ENCODE peak calls at places on chromosomes 6 and 20, in ten cellular contexts. One of them, this sample, is unnamed.

GRCh38 chr20:20497242-20497985 is 129.5 kb downstream of the INSM1 start:
- DNase-seq in GM04504: no peak
- DNase-seq in Kasumi-1: no peak
- DNase-seq in NCI-H748 treated with DMSO at 0.1 percent for 48 hours: no peak
- DNase-seq in activated T-cell treated with anti-CD3 and anti-CD28 coated beads for 1 hour: no peak
- DNase-seq in stimulated activated CD8-positive, alpha-beta memory T cell treated with anti-CD3 and anti-CD28 coated beads, Interleukin-4, amount 100 ng/mL, for 1 hour: no peak
- DNase-seq in pulmonary artery endothelial cell: no peak
- DNase-seq in hypothalamus: no peak
- DNase-seq in effector CD4-positive, alpha-beta T cell: no peak
- DNase-seq in AG09309: no peak
- DNase-seq in this sample: no peak

GRCh38 chr6:43076093-43076927 is at the start of gene PTK7:
- DNase-seq in GM04504: no peak
- DNase-seq in Kasumi-1: peak
- DNase-seq in NCI-H748 treated with DMSO at 0.1 percent for 48 hours: peak
- DNase-seq in activated T-cell treated with anti-CD3 and anti-CD28 coated beads for 1 hour: no peak
- DNase-seq in stimulated activated CD8-positive, alpha-beta memory T cell treated with anti-CD3 and anti-CD28 coated beads, Interleukin-4, amount 100 ng/mL, for 1 hour: no peak
- DNase-seq in pulmonary artery endothelial cell: no peak
- DNase-seq in hypothalamus: peak
- DNase-seq in effector CD4-positive, alpha-beta T cell: no peak
- DNase-seq in AG09309: no peak
- DNase-seq in this sample: no peak

GRCh38 chr20:53126185-53126584 is 154.0 kb downstream of the TSHZ2 start:
- DNase-seq in GM04504: no peak
- DNase-seq in Kasumi-1: no peak
- DNase-seq in NCI-H748 treated with DMSO at 0.1 percent for 48 hours: peak
- DNase-seq in activated T-cell treated with anti-CD3 and anti-CD28 coated beads for 1 hour: no peak
- DNase-seq in stimulated activated CD8-positive, alpha-beta memory T cell treated with anti-CD3 and anti-CD28 coated beads, Interleukin-4, amount 100 ng/mL, for 1 hour: no peak
- DNase-seq in pulmonary artery endothelial cell: no peak
- DNase-seq in hypothalamus: no peak
- DNase-seq in effector CD4-positive, alpha-beta T cell: no peak
- DNase-seq in AG09309: no peak
- DNase-seq in this sample: no peak

GRCh38 chr6:14399635-14400034 is 282.1 kb downstream of the CD83 start:
- DNase-seq in GM04504: no peak
- DNase-seq in Kasumi-1: no peak
- DNase-seq in NCI-H748 treated with DMSO at 0.1 percent for 48 hours: no peak
- DNase-seq in activated T-cell treated with anti-CD3 and anti-CD28 coated beads for 1 hour: no peak
- DNase-seq in stimulated activated CD8-positive, alpha-beta memory T cell treated with anti-CD3 and anti-CD28 coated beads, Interleukin-4, amount 100 ng/mL, for 1 hour: no peak
- DNase-seq in pulmonary artery endothelial cell: no peak
- DNase-seq in hypothalamus: no peak
- DNase-seq in effector CD4-positive, alpha-beta T cell: no peak
- DNase-seq in AG09309: no peak
- DNase-seq in this sample: no peak

GRCh38 chr6:106509420-106510089 is 119.7 kb downstream of the RTN4IP1 start:
- DNase-seq in GM04504: no peak
- DNase-seq in Kasumi-1: peak
- DNase-seq in NCI-H748 treated with DMSO at 0.1 percent for 48 hours: no peak
- DNase-seq in activated T-cell treated with anti-CD3 and anti-CD28 coated beads for 1 hour: no peak
- DNase-seq in stimulated activated CD8-positive, alpha-beta memory T cell treated with anti-CD3 and anti-CD28 coated beads, Interleukin-4, amount 100 ng/mL, for 1 hour: no peak
- DNase-seq in pulmonary artery endothelial cell: no peak
- DNase-seq in hypothalamus: no peak
- DNase-seq in effector CD4-positive, alpha-beta T cell: no peak
- DNase-seq in AG09309: no peak
- DNase-seq in this sample: no peak

GRCh38 chr20:57071283-57071701 is 195.1 kb downstream of the BMP7 start:
- DNase-seq in GM04504: no peak
- DNase-seq in Kasumi-1: no peak
- DNase-seq in NCI-H748 treated with DMSO at 0.1 percent for 48 hours: peak
- DNase-seq in activated T-cell treated with anti-CD3 and anti-CD28 coated beads for 1 hour: no peak
- DNase-seq in stimulated activated CD8-positive, alpha-beta memory T cell treated with anti-CD3 and anti-CD28 coated beads, Interleukin-4, amount 100 ng/mL, for 1 hour: no peak
- DNase-seq in pulmonary artery endothelial cell: no peak
- DNase-seq in hypothalamus: no peak
- DNase-seq in effector CD4-positive, alpha-beta T cell: no peak
- DNase-seq in AG09309: no peak
- DNase-seq in this sample: no peak

GRCh38 chr6:48511382-48511781 is 400.4 kb upstream of the PTCHD4 start:
- DNase-seq in GM04504: no peak
- DNase-seq in Kasumi-1: no peak
- DNase-seq in NCI-H748 treated with DMSO at 0.1 percent for 48 hours: no peak
- DNase-seq in activated T-cell treated with anti-CD3 and anti-CD28 coated beads for 1 hour: no peak
- DNase-seq in stimulated activated CD8-positive, alpha-beta memory T cell treated with anti-CD3 and anti-CD28 coated beads, Interleukin-4, amount 100 ng/mL, for 1 hour: no peak
- DNase-seq in pulmonary artery endothelial cell: no peak
- DNase-seq in hypothalamus: no peak
- DNase-seq in effector CD4-positive, alpha-beta T cell: no peak
- DNase-seq in AG09309: no peak
- DNase-seq in this sample: no peak

GRCh38 chr20:44166477-44166876 is 20.5 kb downstream of the JPH2 start:
- DNase-seq in GM04504: peak
- DNase-seq in Kasumi-1: no peak
- DNase-seq in NCI-H748 treated with DMSO at 0.1 percent for 48 hours: no peak
- DNase-seq in activated T-cell treated with anti-CD3 and anti-CD28 coated beads for 1 hour: no peak
- DNase-seq in stimulated activated CD8-positive, alpha-beta memory T cell treated with anti-CD3 and anti-CD28 coated beads, Interleukin-4, amount 100 ng/mL, for 1 hour: no peak
- DNase-seq in pulmonary artery endothelial cell: no peak
- DNase-seq in hypothalamus: no peak
- DNase-seq in effector CD4-positive, alpha-beta T cell: no peak
- DNase-seq in AG09309: no peak
- DNase-seq in this sample: no peak

GRCh38 chr20:1368448-1369199 is 24.2 kb downstream of the FKBP1A start:
- DNase-seq in GM04504: no peak
- DNase-seq in Kasumi-1: no peak
- DNase-seq in NCI-H748 treated with DMSO at 0.1 percent for 48 hours: no peak
- DNase-seq in activated T-cell treated with anti-CD3 and anti-CD28 coated beads for 1 hour: no peak
- DNase-seq in stimulated activated CD8-positive, alpha-beta memory T cell treated with anti-CD3 and anti-CD28 coated beads, Interleukin-4, amount 100 ng/mL, for 1 hour: no peak
- DNase-seq in pulmonary artery endothelial cell: no peak
- DNase-seq in hypothalamus: no peak
- DNase-seq in effector CD4-positive, alpha-beta T cell: no peak
- DNase-seq in AG09309: no peak
- DNase-seq in this sample: no peak

GRCh38 chr6:141309295-141309694 is 823.4 kb upstream of the GJE1 start:
- DNase-seq in GM04504: no peak
- DNase-seq in Kasumi-1: peak
- DNase-seq in NCI-H748 treated with DMSO at 0.1 percent for 48 hours: peak
- DNase-seq in activated T-cell treated with anti-CD3 and anti-CD28 coated beads for 1 hour: no peak
- DNase-seq in stimulated activated CD8-positive, alpha-beta memory T cell treated with anti-CD3 and anti-CD28 coated beads, Interleukin-4, amount 100 ng/mL, for 1 hour: no peak
- DNase-seq in pulmonary artery endothelial cell: no peak
- DNase-seq in hypothalamus: no peak
- DNase-seq in effector CD4-positive, alpha-beta T cell: no peak
- DNase-seq in AG09309: no peak
- DNase-seq in this sample: no peak

GRCh38 chr6:42923656-42924055 is 5.6 kb upstream of the CNPY3 start:
- DNase-seq in GM04504: no peak
- DNase-seq in Kasumi-1: no peak
- DNase-seq in NCI-H748 treated with DMSO at 0.1 percent for 48 hours: no peak
- DNase-seq in activated T-cell treated with anti-CD3 and anti-CD28 coated beads for 1 hour: no peak
- DNase-seq in stimulated activated CD8-positive, alpha-beta memory T cell treated with anti-CD3 and anti-CD28 coated beads, Interleukin-4, amount 100 ng/mL, for 1 hour: no peak
- DNase-seq in pulmonary artery endothelial cell: no peak
- DNase-seq in hypothalamus: no peak
- DNase-seq in effector CD4-positive, alpha-beta T cell: no peak
- DNase-seq in AG09309: peak
- DNase-seq in this sample: no peak

GRCh38 chr20:1327241-1327653 is 1.7 kb downstream of the SDCBP2 start:
- DNase-seq in GM04504: peak
- DNase-seq in Kasumi-1: peak
- DNase-seq in NCI-H748 treated with DMSO at 0.1 percent for 48 hours: no peak
- DNase-seq in activated T-cell treated with anti-CD3 and anti-CD28 coated beads for 1 hour: no peak
- DNase-seq in stimulated activated CD8-positive, alpha-beta memory T cell treated with anti-CD3 and anti-CD28 coated beads, Interleukin-4, amount 100 ng/mL, for 1 hour: no peak
- DNase-seq in pulmonary artery endothelial cell: no peak
- DNase-seq in hypothalamus: no peak
- DNase-seq in effector CD4-positive, alpha-beta T cell: no peak
- DNase-seq in AG09309: no peak
- DNase-seq in this sample: no peak

GRCh38 chr6:16633465-16633864 is 127.8 kb downstream of the ATXN1 start:
- DNase-seq in GM04504: no peak
- DNase-seq in Kasumi-1: no peak
- DNase-seq in NCI-H748 treated with DMSO at 0.1 percent for 48 hours: no peak
- DNase-seq in activated T-cell treated with anti-CD3 and anti-CD28 coated beads for 1 hour: no peak
- DNase-seq in stimulated activated CD8-positive, alpha-beta memory T cell treated with anti-CD3 and anti-CD28 coated beads, Interleukin-4, amount 100 ng/mL, for 1 hour: no peak
- DNase-seq in pulmonary artery endothelial cell: no peak
- DNase-seq in hypothalamus: no peak
- DNase-seq in effector CD4-positive, alpha-beta T cell: no peak
- DNase-seq in AG09309: no peak
- DNase-seq in this sample: no peak

GRCh38 chr20:37356961-37357371 is 11.0 kb downstream of the SRC start:
- DNase-seq in GM04504: no peak
- DNase-seq in Kasumi-1: no peak
- DNase-seq in NCI-H748 treated with DMSO at 0.1 percent for 48 hours: no peak
- DNase-seq in activated T-cell treated with anti-CD3 and anti-CD28 coated beads for 1 hour: no peak
- DNase-seq in stimulated activated CD8-positive, alpha-beta memory T cell treated with anti-CD3 and anti-CD28 coated beads, Interleukin-4, amount 100 ng/mL, for 1 hour: no peak
- DNase-seq in pulmonary artery endothelial cell: no peak
- DNase-seq in hypothalamus: no peak
- DNase-seq in effector CD4-positive, alpha-beta T cell: no peak
- DNase-seq in AG09309: no peak
- DNase-seq in this sample: no peak

GRCh38 chr6:158068893-158069799 is 87.5 kb downstream of the SYNJ2 start:
- DNase-seq in GM04504: no peak
- DNase-seq in Kasumi-1: no peak
- DNase-seq in NCI-H748 treated with DMSO at 0.1 percent for 48 hours: no peak
- DNase-seq in activated T-cell treated with anti-CD3 and anti-CD28 coated beads for 1 hour: no peak
- DNase-seq in stimulated activated CD8-positive, alpha-beta memory T cell treated with anti-CD3 and anti-CD28 coated beads, Interleukin-4, amount 100 ng/mL, for 1 hour: no peak
- DNase-seq in pulmonary artery endothelial cell: peak
- DNase-seq in hypothalamus: no peak
- DNase-seq in effector CD4-positive, alpha-beta T cell: no peak
- DNase-seq in AG09309: no peak
- DNase-seq in this sample: no peak

GRCh38 chr6:158518196-158519127 is 41.4 kb upstream of the TMEM181 start:
- DNase-seq in GM04504: peak
- DNase-seq in Kasumi-1: peak
- DNase-seq in NCI-H748 treated with DMSO at 0.1 percent for 48 hours: peak
- DNase-seq in activated T-cell treated with anti-CD3 and anti-CD28 coated beads for 1 hour: peak
- DNase-seq in stimulated activated CD8-positive, alpha-beta memory T cell treated with anti-CD3 and anti-CD28 coated beads, Interleukin-4, amount 100 ng/mL, for 1 hour: no peak
- DNase-seq in pulmonary artery endothelial cell: peak
- DNase-seq in hypothalamus: peak
- DNase-seq in effector CD4-positive, alpha-beta T cell: peak
- DNase-seq in AG09309: peak
- DNase-seq in this sample: peak

GRCh38 chr6:17583811-17584210 is 16.3 kb upstream of the FAM8A1 start:
- DNase-seq in GM04504: no peak
- DNase-seq in Kasumi-1: no peak
- DNase-seq in NCI-H748 treated with DMSO at 0.1 percent for 48 hours: peak
- DNase-seq in activated T-cell treated with anti-CD3 and anti-CD28 coated beads for 1 hour: no peak
- DNase-seq in stimulated activated CD8-positive, alpha-beta memory T cell treated with anti-CD3 and anti-CD28 coated beads, Interleukin-4, amount 100 ng/mL, for 1 hour: no peak
- DNase-seq in pulmonary artery endothelial cell: peak
- DNase-seq in hypothalamus: no peak
- DNase-seq in effector CD4-positive, alpha-beta T cell: no peak
- DNase-seq in AG09309: no peak
- DNase-seq in this sample: peak

GRCh38 chr20:57474816-57475215 is 50.1 kb downstream of the CTCFL start:
- DNase-seq in GM04504: no peak
- DNase-seq in Kasumi-1: no peak
- DNase-seq in NCI-H748 treated with DMSO at 0.1 percent for 48 hours: no peak
- DNase-seq in activated T-cell treated with anti-CD3 and anti-CD28 coated beads for 1 hour: no peak
- DNase-seq in stimulated activated CD8-positive, alpha-beta memory T cell treated with anti-CD3 and anti-CD28 coated beads, Interleukin-4, amount 100 ng/mL, for 1 hour: no peak
- DNase-seq in pulmonary artery endothelial cell: no peak
- DNase-seq in hypothalamus: no peak
- DNase-seq in effector CD4-positive, alpha-beta T cell: no peak
- DNase-seq in AG09309: no peak
- DNase-seq in this sample: no peak

GRCh38 chr20:48789185-48789668 is 38.6 kb downstream of the PREX1 start:
- DNase-seq in GM04504: no peak
- DNase-seq in Kasumi-1: no peak
- DNase-seq in NCI-H748 treated with DMSO at 0.1 percent for 48 hours: no peak
- DNase-seq in activated T-cell treated with anti-CD3 and anti-CD28 coated beads for 1 hour: no peak
- DNase-seq in stimulated activated CD8-positive, alpha-beta memory T cell treated with anti-CD3 and anti-CD28 coated beads, Interleukin-4, amount 100 ng/mL, for 1 hour: no peak
- DNase-seq in pulmonary artery endothelial cell: no peak
- DNase-seq in hypothalamus: no peak
- DNase-seq in effector CD4-positive, alpha-beta T cell: no peak
- DNase-seq in AG09309: no peak
- DNase-seq in this sample: no peak

GRCh38 chr6:144284753-144285547 is at the start of gene UTRN:
- DNase-seq in GM04504: peak
- DNase-seq in Kasumi-1: peak
- DNase-seq in NCI-H748 treated with DMSO at 0.1 percent for 48 hours: peak
- DNase-seq in activated T-cell treated with anti-CD3 and anti-CD28 coated beads for 1 hour: peak
- DNase-seq in stimulated activated CD8-positive, alpha-beta memory T cell treated with anti-CD3 and anti-CD28 coated beads, Interleukin-4, amount 100 ng/mL, for 1 hour: no peak
- DNase-seq in pulmonary artery endothelial cell: no peak
- DNase-seq in hypothalamus: peak
- DNase-seq in effector CD4-positive, alpha-beta T cell: peak
- DNase-seq in AG09309: peak
- DNase-seq in this sample: peak

GRCh38 chr6:42179261-42179955 is 6.2 kb downstream of the GUCA1A start:
- DNase-seq in GM04504: no peak
- DNase-seq in Kasumi-1: no peak
- DNase-seq in NCI-H748 treated with DMSO at 0.1 percent for 48 hours: no peak
- DNase-seq in activated T-cell treated with anti-CD3 and anti-CD28 coated beads for 1 hour: no peak
- DNase-seq in stimulated activated CD8-positive, alpha-beta memory T cell treated with anti-CD3 and anti-CD28 coated beads, Interleukin-4, amount 100 ng/mL, for 1 hour: no peak
- DNase-seq in pulmonary artery endothelial cell: no peak
- DNase-seq in hypothalamus: no peak
- DNase-seq in effector CD4-positive, alpha-beta T cell: no peak
- DNase-seq in AG09309: no peak
- DNase-seq in this sample: no peak

GRCh38 chr20:47665221-47665991 is 119.9 kb downstream of the SULF2 start:
- DNase-seq in GM04504: no peak
- DNase-seq in Kasumi-1: no peak
- DNase-seq in NCI-H748 treated with DMSO at 0.1 percent for 48 hours: no peak
- DNase-seq in activated T-cell treated with anti-CD3 and anti-CD28 coated beads for 1 hour: no peak
- DNase-seq in stimulated activated CD8-positive, alpha-beta memory T cell treated with anti-CD3 and anti-CD28 coated beads, Interleukin-4, amount 100 ng/mL, for 1 hour: no peak
- DNase-seq in pulmonary artery endothelial cell: no peak
- DNase-seq in hypothalamus: no peak
- DNase-seq in effector CD4-positive, alpha-beta T cell: no peak
- DNase-seq in AG09309: no peak
- DNase-seq in this sample: no peak

GRCh38 chr6:9155836-9156235 is 720.5 kb upstream of the SLC35B3 start:
- DNase-seq in GM04504: no peak
- DNase-seq in Kasumi-1: no peak
- DNase-seq in NCI-H748 treated with DMSO at 0.1 percent for 48 hours: no peak
- DNase-seq in activated T-cell treated with anti-CD3 and anti-CD28 coated beads for 1 hour: no peak
- DNase-seq in stimulated activated CD8-positive, alpha-beta memory T cell treated with anti-CD3 and anti-CD28 coated beads, Interleukin-4, amount 100 ng/mL, for 1 hour: no peak
- DNase-seq in pulmonary artery endothelial cell: no peak
- DNase-seq in hypothalamus: no peak
- DNase-seq in effector CD4-positive, alpha-beta T cell: no peak
- DNase-seq in AG09309: no peak
- DNase-seq in this sample: no peak

GRCh38 chr20:63336232-63336752 is 24.9 kb downstream of the CHRNA4 start:
- DNase-seq in GM04504: no peak
- DNase-seq in Kasumi-1: no peak
- DNase-seq in NCI-H748 treated with DMSO at 0.1 percent for 48 hours: no peak
- DNase-seq in activated T-cell treated with anti-CD3 and anti-CD28 coated beads for 1 hour: no peak
- DNase-seq in stimulated activated CD8-positive, alpha-beta memory T cell treated with anti-CD3 and anti-CD28 coated beads, Interleukin-4, amount 100 ng/mL, for 1 hour: no peak
- DNase-seq in pulmonary artery endothelial cell: no peak
- DNase-seq in hypothalamus: no peak
- DNase-seq in effector CD4-positive, alpha-beta T cell: no peak
- DNase-seq in AG09309: no peak
- DNase-seq in this sample: no peak